ENCODE peak calls at places on chromosome 9, in four cellular contexts. J is transverse colon, Z is astrocyte of the spinal cord, P is tibial nerve. T is an unnamed sample.

GRCh38 chr9:134606951-134607733 is 34.5 kb upstream of the COL5A1 start:
- DNase-seq in P (no peak), J (no peak), Z (peak; percentile 24), T (peak; percentile 22)

GRCh38 chr9:16485575-16486321 is 384.7 kb downstream of the BNC2 start:
- DNase-seq in P (no peak), J (no peak), Z (no peak), T (no peak)

GRCh38 chr9:26745111-26745510 is 147.5 kb downstream of the CAAP1 start:
- DNase-seq in J (no peak), P (no peak), Z (no peak), T (no peak)

GRCh38 chr9:70614786-70615565 is 200.5 kb upstream of the KLF9 start:
- DNase-seq in P (no peak), Z (no peak), J (no peak), T (no peak)

GRCh38 chr9:97802276-97802675 is 50.8 kb upstream of the FOXE1 start:
- DNase-seq in J (no peak), P (no peak), Z (peak; percentile 38), T (no peak)

GRCh38 chr9:13721481-13722235 is 442.2 kb upstream of the MPDZ start:
- DNase-seq in Z (peak; percentile 59), J (no peak), P (no peak), T (no peak)

GRCh38 chr9:114894801-114895433 is 35.5 kb downstream of the TNFSF8 start:
- DNase-seq in J (no peak), P (no peak), Z (peak; percentile 93), T (peak; percentile 78)

GRCh38 chr9:98142182-98142924 is 23.3 kb upstream of the TRIM14 start:
- DNase-seq in Z (no peak), J (peak; percentile 93), P (no peak), T (no peak)

GRCh38 chr9:16591092-16591491 is 279.4 kb downstream of the BNC2 start:
- DNase-seq in J (no peak), P (no peak), Z (no peak), T (no peak)

GRCh38 chr9:35510745-35511428 is 21.0 kb downstream of the RUSC2 start:
- DNase-seq in J (peak; percentile 59), P (peak; percentile 72), Z (peak; percentile 93), T (no peak)

GRCh38 chr9:31542384-31543055 is 841.9 kb upstream of the ACO1 start:
- DNase-seq in Z (peak; percentile 59), P (no peak), J (peak; percentile 13), T (peak; percentile 42)
- TF ChIP-seq CTCF in Z (peak; percentile 56), P (no peak), J (peak; percentile 26), T (peak; percentile 34)

GRCh38 chr9:33223696-33224095 is 16.3 kb upstream of the SPINK4 start:
- DNase-seq in Z (no peak), P (no peak), J (no peak), T (no peak)
- TF ChIP-seq CTCF in Z (peak; percentile 16), P (no peak), J (no peak), T (no peak)

GRCh38 chr9:104075801-104076753 is 18.0 kb upstream of the SMC2 start:
- DNase-seq in P (no peak), Z (peak; percentile 72), J (no peak), T (no peak)
- TF ChIP-seq CTCF in P (no peak), Z (peak; percentile 3), J (no peak), T (no peak)

DNA sequence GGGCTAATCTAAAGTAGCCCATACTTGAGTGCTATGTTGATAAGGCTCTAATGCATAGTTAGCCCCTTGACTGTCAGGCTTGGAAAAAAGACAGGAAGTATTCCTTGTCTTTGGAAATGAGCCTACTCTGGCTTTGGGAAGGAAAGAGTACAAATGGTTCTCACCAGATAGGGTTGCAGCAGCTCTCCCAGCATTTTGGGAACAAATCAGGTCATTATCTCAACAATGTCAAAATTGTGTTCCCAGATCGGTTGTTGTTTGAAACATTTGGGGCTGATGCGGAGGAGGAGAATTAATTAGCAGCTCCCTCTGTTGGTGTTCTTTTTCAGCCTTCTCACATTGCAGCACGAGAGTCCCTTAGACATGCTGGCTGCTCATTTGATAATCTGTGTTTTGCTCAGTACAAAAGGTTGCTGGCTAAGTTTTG is 294.7 kb upstream of the DMRT1 start:
- DNase-seq in P (no peak), J (no peak), Z (no peak), T (no peak)
- TF ChIP-seq CTCF in P (peak; percentile 61), J (peak; percentile 32), Z (peak; percentile 24), T (no peak)